ENCODE peak calls at places on chromosome 3, in four cellular contexts. T is EL, G is B cell, W is GM23248. Y is an unnamed sample.

GRCh38 chr3:13140596-13140995 is 67.4 kb upstream of the IQSEC1 start:
- DNase-seq in T (no peak), G (no peak), W (no peak), Y (no peak)

GRCh38 chr3:140736863-140737460 is 59.1 kb downstream of the TRIM42 start:
- DNase-seq in T (peak), G (no peak), W (peak), Y (no peak)

GRCh38 chr3:167733961-167734497 is 663 bp downstream of the PDCD10 start:
- DNase-seq in T (peak), G (no peak), W (peak), Y (peak)

GRCh38 chr3:68787227-68787626 is 145.1 kb downstream of the TAFA4 start:
- DNase-seq in T (no peak), G (no peak), W (no peak), Y (no peak)

GRCh38 chr3:190722181-190722905 is 140.2 kb downstream of the GMNC start:
- DNase-seq in T (no peak), G (no peak), W (no peak), Y (peak)

GRCh38 chr3:197730200-197730599 is 6.5 kb downstream of the RUBCN start:
- DNase-seq in T (peak), G (no peak), W (peak), Y (peak)

GRCh38 chr3:194575484-194576210 is 57.6 kb downstream of the TMEM44 start:
- DNase-seq in T (peak), G (no peak), W (peak), Y (peak)

GRCh38 chr3:105938101-105938500 is 69.3 kb upstream of the CBLB start:
- DNase-seq in T (peak), G (no peak), W (peak), Y (peak)

GRCh38 chr3:171528102-171528501 is 67.9 kb upstream of the TNIK start:
- DNase-seq in T (no peak), G (no peak), W (peak), Y (peak)

GRCh38 chr3:113185436-113185835 is 25.9 kb upstream of the BOC start:
- DNase-seq in T (peak), G (no peak), W (peak), Y (no peak)

GRCh38 chr3:134353171-134353825 is 20.9 kb downstream of the AMOTL2 start:
- DNase-seq in T (peak), G (no peak), W (peak), Y (no peak)

GRCh38 chr3:73086071-73086494 is 24.6 kb downstream of the EBLN2 start:
- DNase-seq in T (peak), G (peak), W (peak), Y (peak)

GRCh38 chr3:100006570-100007271 is 107.6 kb downstream of the FILIP1L start:
- DNase-seq in T (peak), G (no peak), W (peak), Y (peak)

GRCh38 chr3:180287703-180288102 is 251.0 kb upstream of the PEX5L start:
- DNase-seq in T (no peak), G (no peak), W (no peak), Y (no peak)

GRCh38 chr3:12159227-12159601 is 502 bp upstream of the TIMP4 start:
- DNase-seq in T (no peak), G (no peak), W (peak), Y (no peak)

GRCh38 chr3:45688194-45688881 is 858 bp upstream of the SACM1L start:
- DNase-seq in T (peak), G (peak), W (peak), Y (peak)

GRCh38 chr3:81726132-81726531 is 35.3 kb downstream of the GBE1 start:
- DNase-seq in T (peak), G (no peak), W (peak), Y (peak)

GRCh38 chr3:16461463-16462245 is 51.8 kb downstream of the RFTN1 start:
- DNase-seq in T (no peak), G (no peak), W (no peak), Y (no peak)

GRCh38 chr3:25479727-25480010 is 51.6 kb downstream of the RARB start:
- DNase-seq in T (no peak), G (no peak), W (no peak), Y (no peak)

GRCh38 chr3:104908761-104909160 is 457.9 kb upstream of the ALCAM start:
- DNase-seq in T (peak), G (no peak), W (peak), Y (peak)

GRCh38 chr3:86840814-86841213 is 150.1 kb downstream of the VGLL3 start:
- DNase-seq in T (no peak), G (no peak), W (no peak), Y (no peak)

GRCh38 chr3:188151438-188151837 is 2.5 kb upstream of the LPP start:
- DNase-seq in T (peak), G (no peak), W (no peak), Y (peak)

GRCh38 chr3:171072432-171072831 is 45.9 kb upstream of the SLC2A2 start:
- DNase-seq in T (no peak), G (no peak), W (no peak), Y (no peak)

GRCh38 chr3:62602987-62603386 is 229.6 kb upstream of the FEZF2 start:
- DNase-seq in T (peak), G (no peak), W (peak), Y (peak)

Y was measured in HCEC 1CT.